ENCODE peak calls at places on chromosomes 3 and 15, in five cellular contexts. One of them, this sample, is unnamed.

GRCh38 chr15:56765252-56765651 is 31.9 kb upstream of the ZNF280D start:
- DNase-seq in cardiac fibroblast: peak
- DNase-seq in PC-3: peak
- DNase-seq in EL: peak
- DNase-seq in kidney epithelial cell: no peak
- DNase-seq in this sample: peak

GRCh38 chr3:185656321-185656840 is 70.3 kb downstream of the SENP2 start:
- DNase-seq in cardiac fibroblast: peak
- DNase-seq in PC-3: peak
- DNase-seq in EL: peak
- DNase-seq in kidney epithelial cell: peak
- DNase-seq in this sample: peak

GRCh38 chr3:136277634-136278033 is 27.5 kb downstream of the PCCB start:
- DNase-seq in cardiac fibroblast: no peak
- DNase-seq in PC-3: no peak
- DNase-seq in EL: no peak
- DNase-seq in kidney epithelial cell: no peak
- DNase-seq in this sample: no peak

GRCh38 chr15:65184305-65184943 is 718 bp downstream of the CLPX start:
- DNase-seq in cardiac fibroblast: peak
- DNase-seq in PC-3: peak
- DNase-seq in EL: peak
- DNase-seq in kidney epithelial cell: no peak
- DNase-seq in this sample: no peak

GRCh38 chr15:58115692-58116091 is 22.5 kb upstream of the AQP9 start:
- DNase-seq in cardiac fibroblast: peak
- DNase-seq in PC-3: peak
- DNase-seq in EL: peak
- DNase-seq in kidney epithelial cell: no peak
- DNase-seq in this sample: no peak

GRCh38 chr15:83380682-83381081 is 66.5 kb upstream of the SH3GL3 start:
- DNase-seq in cardiac fibroblast: peak
- DNase-seq in PC-3: peak
- DNase-seq in EL: peak
- DNase-seq in kidney epithelial cell: no peak
- DNase-seq in this sample: no peak

GRCh38 chr3:172146349-172146748 is 107.0 kb downstream of the FNDC3B start:
- DNase-seq in cardiac fibroblast: no peak
- DNase-seq in PC-3: no peak
- DNase-seq in EL: no peak
- DNase-seq in kidney epithelial cell: no peak
- DNase-seq in this sample: no peak

GRCh38 chr3:13027154-13027553 is 46.1 kb downstream of the IQSEC1 start:
- DNase-seq in cardiac fibroblast: no peak
- DNase-seq in PC-3: no peak
- DNase-seq in EL: no peak
- DNase-seq in kidney epithelial cell: no peak
- DNase-seq in this sample: no peak

GRCh38 chr3:141070727-141071357 is 19.7 kb downstream of the SPSB4 start:
- DNase-seq in cardiac fibroblast: no peak
- DNase-seq in PC-3: no peak
- DNase-seq in EL: no peak
- DNase-seq in kidney epithelial cell: no peak
- DNase-seq in this sample: no peak

GRCh38 chr3:48429416-48430358 is at the start of gene PLXNB1:
- DNase-seq in cardiac fibroblast: peak
- DNase-seq in PC-3: peak
- DNase-seq in EL: peak
- DNase-seq in kidney epithelial cell: no peak
- DNase-seq in this sample: no peak

GRCh38 chr3:38227989-38228388 is 37.6 kb upstream of the SLC22A13 start:
- DNase-seq in cardiac fibroblast: peak
- DNase-seq in PC-3: peak
- DNase-seq in EL: peak
- DNase-seq in kidney epithelial cell: no peak
- DNase-seq in this sample: peak

GRCh38 chr3:171461087-171461917 is 1.1 kb upstream of the TNIK start:
- DNase-seq in cardiac fibroblast: peak
- DNase-seq in PC-3: peak
- DNase-seq in EL: no peak
- DNase-seq in kidney epithelial cell: no peak
- DNase-seq in this sample: no peak

GRCh38 chr3:198113219-198114053 is 153.4 kb downstream of the LMLN start:
- DNase-seq in cardiac fibroblast: peak
- DNase-seq in PC-3: no peak
- DNase-seq in EL: no peak
- DNase-seq in kidney epithelial cell: no peak
- DNase-seq in this sample: no peak

GRCh38 chr3:100865442-100865841 is 127.8 kb downstream of the ABI3BP start:
- DNase-seq in cardiac fibroblast: peak
- DNase-seq in PC-3: peak
- DNase-seq in EL: no peak
- DNase-seq in kidney epithelial cell: no peak
- DNase-seq in this sample: peak

GRCh38 chr15:38440353-38441129 is 13.4 kb upstream of the FAM98B start:
- DNase-seq in cardiac fibroblast: peak
- DNase-seq in PC-3: peak
- DNase-seq in EL: peak
- DNase-seq in kidney epithelial cell: no peak
- DNase-seq in this sample: peak

GRCh38 chr15:43199945-43200488 is 14.8 kb downstream of the CCNDBP1 start:
- DNase-seq in cardiac fibroblast: no peak
- DNase-seq in PC-3: no peak
- DNase-seq in EL: no peak
- DNase-seq in kidney epithelial cell: no peak
- DNase-seq in this sample: no peak

GRCh38 chr15:62150445-62150844 is 14.6 kb downstream of the C2CD4B start:
- DNase-seq in cardiac fibroblast: peak
- DNase-seq in PC-3: no peak
- DNase-seq in EL: no peak
- DNase-seq in kidney epithelial cell: no peak
- DNase-seq in this sample: no peak

GRCh38 chr15:92395176-92395521 is 1.5 kb downstream of the ST8SIA2 start:
- DNase-seq in cardiac fibroblast: no peak
- DNase-seq in PC-3: no peak
- DNase-seq in EL: no peak
- DNase-seq in kidney epithelial cell: no peak
- DNase-seq in this sample: no peak

GRCh38 chr3:157767602-157768001 is 264.4 kb upstream of the VEPH1 start:
- DNase-seq in cardiac fibroblast: no peak
- DNase-seq in PC-3: peak
- DNase-seq in EL: no peak
- DNase-seq in kidney epithelial cell: no peak
- DNase-seq in this sample: no peak

GRCh38 chr3:148697311-148698189 is at the start of gene AGTR1:
- DNase-seq in cardiac fibroblast: peak
- DNase-seq in PC-3: no peak
- DNase-seq in EL: peak
- DNase-seq in kidney epithelial cell: no peak
- DNase-seq in this sample: peak

GRCh38 chr3:94524102-94524922 is 461.5 kb downstream of the NSUN3 start:
- DNase-seq in cardiac fibroblast: no peak
- DNase-seq in PC-3: no peak
- DNase-seq in EL: no peak
- DNase-seq in kidney epithelial cell: no peak
- DNase-seq in this sample: no peak

GRCh38 chr15:67091966-67092677 is 26.7 kb downstream of the SMAD3 start:
- DNase-seq in cardiac fibroblast: no peak
- DNase-seq in PC-3: no peak
- DNase-seq in EL: no peak
- DNase-seq in kidney epithelial cell: no peak
- DNase-seq in this sample: no peak

GRCh38 chr3:15667484-15667883 is 65.9 kb downstream of the BTD start:
- DNase-seq in cardiac fibroblast: no peak
- DNase-seq in PC-3: no peak
- DNase-seq in EL: no peak
- DNase-seq in kidney epithelial cell: no peak
- DNase-seq in this sample: no peak

GRCh38 chr3:194166682-194167479 is 30.9 kb downstream of the HES1 start:
- DNase-seq in cardiac fibroblast: peak
- DNase-seq in PC-3: no peak
- DNase-seq in EL: no peak
- DNase-seq in kidney epithelial cell: no peak
- DNase-seq in this sample: no peak

GRCh38 chr3:143654906-143655305 is 193.4 kb downstream of the SLC9A9 start:
- DNase-seq in cardiac fibroblast: peak
- DNase-seq in PC-3: no peak
- DNase-seq in EL: no peak
- DNase-seq in kidney epithelial cell: peak
- DNase-seq in this sample: no peak

GRCh38 chr3:12898290-12898979 is 57.1 kb upstream of the RPL32 start:
- DNase-seq in cardiac fibroblast: no peak
- DNase-seq in PC-3: no peak
- DNase-seq in EL: no peak
- DNase-seq in kidney epithelial cell: no peak
- DNase-seq in this sample: no peak

GRCh38 chr15:69624816-69625215 is 172.2 kb downstream of the RPLP1 start:
- DNase-seq in cardiac fibroblast: no peak
- DNase-seq in PC-3: no peak
- DNase-seq in EL: no peak
- DNase-seq in kidney epithelial cell: no peak
- DNase-seq in this sample: no peak

GRCh38 chr3:66598168-66598567 is 97.3 kb upstream of the LRIG1 start:
- DNase-seq in cardiac fibroblast: peak
- DNase-seq in PC-3: no peak
- DNase-seq in EL: peak
- DNase-seq in kidney epithelial cell: no peak
- DNase-seq in this sample: peak

GRCh38 chr3:42649006-42649405 is 4.5 kb upstream of the ZBTB47 start:
- DNase-seq in cardiac fibroblast: no peak
- DNase-seq in PC-3: no peak
- DNase-seq in EL: no peak
- DNase-seq in kidney epithelial cell: no peak
- DNase-seq in this sample: no peak

GRCh38 chr15:80367094-80367493 is 37.1 kb upstream of the ARNT2 start:
- DNase-seq in cardiac fibroblast: peak
- DNase-seq in PC-3: peak
- DNase-seq in EL: peak
- DNase-seq in kidney epithelial cell: no peak
- DNase-seq in this sample: no peak

GRCh38 chr3:124965413-124965812 is 30.9 kb upstream of the MUC13 start:
- DNase-seq in cardiac fibroblast: no peak
- DNase-seq in PC-3: no peak
- DNase-seq in EL: no peak
- DNase-seq in kidney epithelial cell: no peak
- DNase-seq in this sample: no peak

GRCh38 chr3:58539636-58540035 is 2.6 kb upstream of the ACOX2 start:
- DNase-seq in cardiac fibroblast: no peak
- DNase-seq in PC-3: no peak
- DNase-seq in EL: no peak
- DNase-seq in kidney epithelial cell: no peak
- DNase-seq in this sample: no peak

GRCh38 chr15:89673162-89673506 is 6.0 kb downstream of the PLIN1 start:
- DNase-seq in cardiac fibroblast: peak
- DNase-seq in PC-3: peak
- DNase-seq in EL: no peak
- DNase-seq in kidney epithelial cell: no peak
- DNase-seq in this sample: no peak

GRCh38 chr3:16908006-16908405 is 23.3 kb downstream of the PLCL2 start:
- DNase-seq in cardiac fibroblast: no peak
- DNase-seq in PC-3: no peak
- DNase-seq in EL: no peak
- DNase-seq in kidney epithelial cell: no peak
- DNase-seq in this sample: no peak

GRCh38 chr15:41928637-41929620 is 35.1 kb upstream of the SPTBN5 start:
- DNase-seq in cardiac fibroblast: no peak
- DNase-seq in PC-3: peak
- DNase-seq in EL: no peak
- DNase-seq in kidney epithelial cell: no peak
- DNase-seq in this sample: no peak

GRCh38 chr3:155242342-155242741 is 51.1 kb downstream of the STRIT1 start:
- DNase-seq in cardiac fibroblast: peak
- DNase-seq in PC-3: no peak
- DNase-seq in EL: peak
- DNase-seq in kidney epithelial cell: no peak
- DNase-seq in this sample: no peak

GRCh38 chr15:39953521-39953920 is 19.6 kb downstream of the EIF2AK4 start:
- DNase-seq in cardiac fibroblast: no peak
- DNase-seq in PC-3: no peak
- DNase-seq in EL: no peak
- DNase-seq in kidney epithelial cell: no peak
- DNase-seq in this sample: no peak

GRCh38 chr3:147404800-147405551 is 1.4 kb downstream of the ZIC4 start:
- DNase-seq in cardiac fibroblast: no peak
- DNase-seq in PC-3: no peak
- DNase-seq in EL: no peak
- DNase-seq in kidney epithelial cell: no peak
- DNase-seq in this sample: no peak

GRCh38 chr15:60004846-60005351 is 788 bp downstream of the FOXB1 start:
- DNase-seq in cardiac fibroblast: no peak
- DNase-seq in PC-3: no peak
- DNase-seq in EL: peak
- DNase-seq in kidney epithelial cell: no peak
- DNase-seq in this sample: no peak

This sample was measured in astrocyte of the cerebellum.